ENCODE peak calls at places on chromosome 3, in eight cellular contexts. D is fibroblast of lung, L is AG10803, R is cardiac muscle cell, C is breast epithelium, H is GM06990, M is left ventricle myocardium inferior, G is NB4. U is an unnamed sample.

GRCh38 chr3:40518848-40519247 is 5.9 kb upstream of the ZNF621 start:
- DNase-seq in M (no peak), R (no peak), D (no peak), C (no peak), L (no peak), H (no peak), G (no peak), U (no peak)

GRCh38 chr3:194983620-194984019 is 287.3 kb downstream of the XXYLT1 start:
- DNase-seq in D (no peak), R (no peak), H (no peak), G (no peak), C (no peak), L (no peak), M (no peak), U (no peak)

GRCh38 chr3:194075088-194075615 is 60.8 kb upstream of the HES1 start:
- DNase-seq in G (no peak), M (no peak), L (no peak), C (no peak), R (no peak), H (no peak), D (no peak), U (no peak)

GRCh38 chr3:187744169-187745151 is 808 bp downstream of the BCL6 start:
- DNase-seq in L (peak; percentile 53), M (peak; percentile 48), R (peak; percentile 60), H (no peak), G (peak; percentile 46), D (peak; percentile 48), C (no peak), U (peak; percentile 58)

GRCh38 chr3:21310176-21310575 is 440.8 kb downstream of the ZNF385D start:
- DNase-seq in C (no peak), R (no peak), L (no peak), D (no peak), G (no peak), H (no peak), M (no peak), U (no peak)

GRCh38 chr3:111072016-111072891 is 638 bp downstream of the NECTIN3 start:
- DNase-seq in C (no peak), R (peak; percentile 58), L (peak; percentile 34), D (peak; percentile 66), G (no peak), M (peak; percentile 25), H (peak; percentile 6), U (peak; percentile 36)

GRCh38 chr3:37402351-37402750 is 228.0 kb upstream of the LRRFIP2 start:
- DNase-seq in D (peak; percentile 13), C (no peak), G (no peak), M (no peak), R (no peak), L (peak; percentile 17), H (no peak), U (no peak)

GRCh38 chr3:41418961-41419691 is 219.8 kb downstream of the CTNNB1 start:
- DNase-seq in L (peak; percentile 1), G (peak; percentile 1), R (no peak), C (no peak), D (peak; percentile 80), H (no peak), M (no peak), U (no peak)

GRCh38 chr3:135349254-135349948 is 554.3 kb downstream of the EPHB1 start:
- DNase-seq in L (no peak), C (no peak), D (no peak), M (no peak), R (no peak), H (no peak), G (no peak), U (no peak)

GRCh38 chr3:32856901-32857507 is 39.2 kb downstream of the TRIM71 start:
- DNase-seq in C (no peak), H (no peak), G (no peak), R (no peak), M (no peak), L (no peak), D (no peak), U (no peak)

GRCh38 chr3:139346771-139347170 is 3.0 kb downstream of the MRPS22 start:
- DNase-seq in G (no peak), H (no peak), R (no peak), C (no peak), M (no peak), D (no peak), L (no peak), U (no peak)

GRCh38 chr3:44058868-44059203 is 182.8 kb upstream of the TOPAZ1 start:
- DNase-seq in G (no peak), R (no peak), C (no peak), H (no peak), D (no peak), L (no peak), M (no peak), U (no peak)

GRCh38 chr3:11185564-11186317 is 31.4 kb downstream of the HRH1 start:
- DNase-seq in D (peak; percentile 95), C (peak; percentile 91), L (peak; percentile 99), H (no peak), G (no peak), R (no peak), M (peak; percentile 72), U (peak; percentile 55)

GRCh38 chr3:69231929-69232437 is 109.6 kb upstream of the LMOD3 start:
- DNase-seq in D (peak; percentile 14), R (peak; percentile 18), L (no peak), M (no peak), H (no peak), G (no peak), C (no peak), U (no peak)

GRCh38 chr3:15647629-15648167 is 46.2 kb downstream of the BTD start:
- DNase-seq in D (peak; percentile 91), M (no peak), L (peak; percentile 99), H (peak; percentile 77), C (no peak), G (peak; percentile 87), R (no peak), U (no peak)

DNA sequence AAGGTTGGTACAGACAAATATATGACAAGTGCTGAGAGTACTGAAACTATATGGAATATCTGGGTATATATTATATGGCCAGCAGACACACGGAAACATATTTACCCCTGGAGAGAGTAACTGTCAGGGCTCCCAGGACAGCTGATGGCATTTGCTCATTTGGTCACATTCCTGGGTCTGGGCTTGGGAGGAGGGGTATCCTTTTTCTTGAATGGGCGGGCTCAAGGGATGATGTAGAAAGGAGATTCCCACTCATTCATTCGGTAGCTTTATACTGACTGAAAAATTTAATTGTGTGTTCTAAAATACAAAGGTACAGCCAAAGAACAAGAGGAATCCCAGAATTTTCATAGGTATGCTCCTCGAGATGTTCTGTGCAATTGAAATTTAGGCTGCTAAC is 131.0 kb downstream of the KCNAB1 start:
- DNase-seq in G (no peak), C (no peak), L (no peak), H (no peak), D (no peak), M (no peak), R (no peak), U (no peak)
- TF ChIP-seq CTCF in G (no peak), C (no peak), L (no peak), H (no peak), D (no peak), M (no peak), R (no peak), U (no peak)

GRCh38 chr3:89114841-89115223 is 7.4 kb downstream of the EPHA3 start:
- DNase-seq in H (no peak), D (no peak), M (no peak), C (no peak), L (no peak), R (no peak), G (no peak), U (no peak)
- H3K4me3 ChIP-seq in H (no peak overlapping the region), D (peak overlapping the region; percentile 62), M (peak overlapping the region; percentile 67), C (peak overlapping the region; percentile 66), L (no peak overlapping the region), R (peak overlapping the region; percentile 48), G (no peak overlapping the region), U (no peak overlapping the region)

GRCh38 chr3:57226156-57226555 is 1.4 kb upstream of the APPL1 start:
- DNase-seq in M (no peak), L (no peak), H (no peak), D (no peak), G (peak; percentile 53), R (no peak), C (no peak), U (no peak)

GRCh38 chr3:57228734-57229505 is 1.4 kb downstream of the APPL1 start:
- DNase-seq in M (no peak), L (peak; percentile 73), D (peak; percentile 63), R (no peak), C (no peak), H (no peak), G (peak; percentile 73), U (no peak)

GRCh38 chr3:57224856-57225255 is 2.7 kb upstream of the APPL1 start:
- DNase-seq in M (no peak), C (no peak), R (no peak), G (peak; percentile 30), L (no peak), H (no peak), D (no peak), U (no peak)

GRCh38 chr3:57227930-57228733 is 603 bp downstream of the APPL1 start:
- DNase-seq in L (peak; percentile 36), H (peak; percentile 72), D (peak; percentile 71), G (peak; percentile 66), C (peak; percentile 57), M (peak; percentile 43), R (peak; percentile 62), U (peak; percentile 78)

GRCh38 chr3:57227204-57227929 is at the start of gene APPL1:
- DNase-seq in G (peak; percentile 94), H (peak; percentile 96), M (peak; percentile 95), D (peak; percentile 88), C (peak; percentile 89), L (peak; percentile 84), R (peak; percentile 97), U (peak; percentile 95)
- TF ChIP-seq CTCF in G (no peak), H (no peak), M (no peak), D (no peak), C (no peak), L (no peak), R (no peak), U (no peak)

GRCh38 chr3:12994607-12995388 is 78.4 kb downstream of the IQSEC1 start:
- DNase-seq in D (peak; percentile 65), M (peak; percentile 90), C (peak; percentile 91), G (peak; percentile 92), H (peak; percentile 89), R (peak; percentile 90), L (peak; percentile 74), U (peak; percentile 88)

GRCh38 chr3:12996181-12996506 is 77.1 kb downstream of the IQSEC1 start:
- DNase-seq in C (no peak), M (no peak), L (no peak), G (no peak), D (no peak), R (no peak), H (no peak), U (no peak)

GRCh38 chr3:12994357-12994606 is 78.9 kb downstream of the IQSEC1 start:
- DNase-seq in H (peak; percentile 52), G (no peak), M (peak; percentile 69), L (no peak), D (no peak), C (no peak), R (no peak), U (peak; percentile 57)

GRCh38 chr3:12993623-12994356 is 79.4 kb downstream of the IQSEC1 start:
- DNase-seq in G (peak; percentile 64), C (no peak), M (no peak), D (no peak), L (no peak), H (no peak), R (peak; percentile 64), U (no peak)

GRCh38 chr3:12995389-12996180 is 77.6 kb downstream of the IQSEC1 start:
- DNase-seq in M (no peak), C (no peak), L (no peak), H (no peak), G (peak; percentile 78), D (no peak), R (no peak), U (no peak)
- H3K4me3 ChIP-seq in M (peak overlapping the region; percentile 92), C (peak overlapping the region; percentile 88), L (no peak overlapping the region), H (peak overlapping the region; percentile 78), G (no peak overlapping the region), D (no peak overlapping the region), R (no peak overlapping the region), U (peak overlapping the region; percentile 57)

U was measured in testis.